ENCODE peak calls at places on chromosomes 1 and 21, in eight cellular contexts. Z is stimulated activated CD4-positive, alpha-beta T cell treated with anti-CD3 and anti-CD28 coated beads, Interleukin-15, amount 100 ng/mL, for 1 hour; T is Panc1; K is ovary; F is NCI-H1092; U is small intestine; S is smooth muscle cell of the brain vasculature; H is stromal cell of bone marrow. R is an unnamed sample.

GRCh38 chr1:206012086-206012859 is 9.1 kb upstream of the RAB7B start:
- DNase-seq in Z (peak), T (no peak), K (no peak), F (no peak), U (peak), S (no peak), H (no peak), R (no peak)

GRCh38 chr1:92483442-92484170 is 3.1 kb downstream of the GFI1 start:
- DNase-seq in Z (peak), T (no peak), K (no peak), F (no peak), U (no peak), S (no peak), H (no peak), R (no peak)

GRCh38 chr1:17909634-17910033 is 154.5 kb downstream of the ACTL8 start:
- DNase-seq in Z (no peak), T (no peak), K (no peak), F (peak), U (peak), S (no peak), H (no peak), R (no peak)

GRCh38 chr1:112904071-112904830 is 51.7 kb downstream of the SLC16A1 start:
- DNase-seq in Z (peak), T (no peak), K (no peak), F (no peak), U (peak), S (no peak), H (peak), R (peak)

GRCh38 chr1:115423776-115424175 is 85.7 kb upstream of the NGF start:
- DNase-seq in Z (no peak), T (no peak), K (no peak), F (no peak), U (no peak), S (no peak), H (no peak), R (no peak)

GRCh38 chr1:12087797-12088314 is 24.8 kb downstream of the TNFRSF8 start:
- DNase-seq in Z (no peak), T (no peak), K (no peak), F (no peak), U (no peak), S (no peak), H (no peak), R (no peak)

GRCh38 chr1:152109998-152110294 is 5.3 kb downstream of the TCHH start:
- DNase-seq in Z (no peak), T (no peak), K (no peak), F (no peak), U (no peak), S (no peak), H (no peak), R (no peak)

GRCh38 chr1:17935230-17935629 is 172.4 kb upstream of the IGSF21 start:
- DNase-seq in Z (no peak), T (no peak), K (no peak), F (no peak), U (peak), S (no peak), H (no peak), R (no peak)

GRCh38 chr1:201456499-201457309 is 12.3 kb downstream of the PHLDA3 start:
- DNase-seq in Z (no peak), T (peak), K (no peak), F (no peak), U (no peak), S (no peak), H (peak), R (peak)

GRCh38 chr1:147852706-147853225 is 49.8 kb upstream of the GJA8 start:
- DNase-seq in Z (no peak), T (no peak), K (no peak), F (no peak), U (no peak), S (no peak), H (no peak), R (no peak)

GRCh38 chr1:28796321-28797213 is 15.4 kb upstream of the OPRD1 start:
- DNase-seq in Z (no peak), T (no peak), K (no peak), F (no peak), U (peak), S (no peak), H (no peak), R (no peak)

GRCh38 chr1:16187748-16188401 is 24.6 kb downstream of the ARHGEF19 start:
- DNase-seq in Z (peak), T (peak), K (peak), F (peak), U (peak), S (no peak), H (peak), R (peak)

GRCh38 chr1:172993640-172994039 is 57.1 kb downstream of the TNFSF18 start:
- DNase-seq in Z (no peak), T (no peak), K (no peak), F (no peak), U (no peak), S (no peak), H (no peak), R (no peak)

GRCh38 chr1:36284061-36284460 is 22.1 kb upstream of the SH3D21 start:
- DNase-seq in Z (no peak), T (no peak), K (no peak), F (no peak), U (no peak), S (no peak), H (no peak), R (no peak)

GRCh38 chr1:24926596-24927249 is 3.4 kb downstream of the RUNX3 start:
- DNase-seq in Z (no peak), T (no peak), K (no peak), F (no peak), U (no peak), S (no peak), H (no peak), R (no peak)

GRCh38 chr1:54667797-54668196 is 26.2 kb downstream of the MROH7 start:
- DNase-seq in Z (no peak), T (no peak), K (no peak), F (no peak), U (no peak), S (no peak), H (no peak), R (no peak)

GRCh38 chr1:18901952-18902522 is 318 bp downstream of the ALDH4A1 start:
- DNase-seq in Z (no peak), T (no peak), K (no peak), F (no peak), U (no peak), S (no peak), H (no peak), R (no peak)

GRCh38 chr1:15409400-15410222 is at the start of gene EFHD2:
- DNase-seq in Z (peak), T (no peak), K (peak), F (peak), U (peak), S (peak), H (peak), R (no peak)

GRCh38 chr1:224519874-224520273 is 85.3 kb upstream of the WDR26 start:
- DNase-seq in Z (no peak), T (no peak), K (no peak), F (no peak), U (no peak), S (no peak), H (no peak), R (no peak)

GRCh38 chr1:56958526-56958925 is 7.3 kb downstream of the C8B start:
- DNase-seq in Z (no peak), T (no peak), K (no peak), F (no peak), U (peak), S (no peak), H (peak), R (no peak)

GRCh38 chr1:156625436-156626078 is 6.3 kb downstream of the HAPLN2 start:
- DNase-seq in Z (peak), T (no peak), K (peak), F (peak), U (peak), S (no peak), H (no peak), R (no peak)

GRCh38 chr1:223712184-223712855 is at the start of gene CAPN2:
- DNase-seq in Z (peak), T (no peak), K (peak), F (peak), U (peak), S (peak), H (peak), R (peak)

GRCh38 chr1:18951818-18952391 is 4.6 kb downstream of the IFFO2 start:
- DNase-seq in Z (peak), T (no peak), K (no peak), F (no peak), U (peak), S (no peak), H (no peak), R (no peak)

GRCh38 chr1:216054593-216054992 is 368.7 kb downstream of the USH2A start:
- DNase-seq in Z (no peak), T (no peak), K (no peak), F (no peak), U (no peak), S (no peak), H (no peak), R (no peak)

GRCh38 chr21:46457801-46458314 is 833 bp upstream of the DIP2A start:
- DNase-seq in Z (peak), T (no peak), K (peak), F (peak), U (peak), S (no peak), H (no peak), R (no peak)

GRCh38 chr1:116569776-116570357 is 959 bp downstream of the CD58 start:
- DNase-seq in Z (peak), T (no peak), K (peak), F (no peak), U (peak), S (no peak), H (no peak), R (no peak)

GRCh38 chr1:218904401-218904800 is 269.3 kb upstream of the LYPLAL1 start:
- DNase-seq in Z (no peak), T (no peak), K (no peak), F (no peak), U (no peak), S (no peak), H (no peak), R (no peak)

GRCh38 chr21:46423546-46424061 is 35.1 kb upstream of the DIP2A start:
- DNase-seq in Z (no peak), T (no peak), K (no peak), F (no peak), U (no peak), S (no peak), H (no peak), R (no peak)

GRCh38 chr1:61157420-61157987 is 75.1 kb downstream of the NFIA start:
- DNase-seq in Z (no peak), T (no peak), K (no peak), F (no peak), U (no peak), S (no peak), H (peak), R (peak)

GRCh38 chr1:17874665-17875064 is 119.5 kb downstream of the ACTL8 start:
- DNase-seq in Z (no peak), T (no peak), K (no peak), F (no peak), U (no peak), S (no peak), H (peak), R (peak)

GRCh38 chr21:45539796-45540600 is 2.2 kb downstream of the SLC19A1 start:
- DNase-seq in Z (no peak), T (no peak), K (peak), F (no peak), U (no peak), S (no peak), H (no peak), R (no peak)

GRCh38 chr1:65235867-65236805 is 73.2 kb upstream of the DNAJC6 start:
- DNase-seq in Z (no peak), T (no peak), K (no peak), F (peak), U (peak), S (no peak), H (peak), R (peak)

GRCh38 chr1:113042336-113043143 is 30.5 kb upstream of the LRIG2 start:
- DNase-seq in Z (no peak), T (peak), K (peak), F (peak), U (peak), S (peak), H (peak), R (peak)

GRCh38 chr1:15231714-15232201 is 15.3 kb upstream of the FHAD1 start:
- DNase-seq in Z (no peak), T (no peak), K (no peak), F (no peak), U (no peak), S (no peak), H (no peak), R (no peak)

GRCh38 chr1:7623886-7624285 is 147.2 kb upstream of the VAMP3 start:
- DNase-seq in Z (no peak), T (no peak), K (no peak), F (peak), U (no peak), S (no peak), H (no peak), R (no peak)

GRCh38 chr1:100483230-100483629 is 54.7 kb upstream of the GPR88 start:
- DNase-seq in Z (no peak), T (no peak), K (no peak), F (no peak), U (no peak), S (no peak), H (no peak), R (no peak)